ENCODE peak calls at places on chromosomes 12 and 14, in six cellular contexts. T is right cardiac atrium; P is CD4-positive, alpha-beta memory T cell; J is CD8-positive, alpha-beta T cell; Q is A549; G is suprapubic skin. U is an unnamed sample.

GRCh38 chr12:58765653-58766554 is 154.4 kb downstream of the LRIG3 start:
- DNase-seq in T (no peak), P (no peak), J (no peak), Q (peak; percentile 76), G (no peak), U (no peak)

GRCh38 chr12:112664569-112664968 is 127.0 kb upstream of the RPH3A start:
- DNase-seq in T (no peak), P (no peak), J (no peak), Q (peak; percentile 24), G (no peak), U (no peak)

GRCh38 chr12:643478-644292 is 19.6 kb downstream of the NINJ2 start:
- DNase-seq in T (no peak), P (peak; percentile 42), J (no peak), Q (no peak), G (peak; percentile 61), U (no peak)

GRCh38 chr12:12954878-12955625 is 3.1 kb upstream of the GPRC5D start:
- DNase-seq in T (no peak), P (no peak), J (no peak), Q (peak; percentile 40), G (no peak), U (no peak)

GRCh38 chr12:92362785-92363184 is 217.1 kb upstream of the BTG1 start:
- DNase-seq in T (no peak), P (peak; percentile 38), J (no peak), Q (no peak), G (no peak), U (no peak)

GRCh38 chr14:23657959-23658470 is 21.9 kb downstream of the DHRS2 start:
- DNase-seq in T (no peak), P (no peak), J (no peak), Q (no peak), G (no peak), U (no peak)

GRCh38 chr14:52790756-52791203 is 627 bp downstream of the GNPNAT1 start:
- DNase-seq in T (no peak), P (no peak), J (no peak), Q (no peak), G (no peak), U (no peak)

GRCh38 chr12:47218191-47218654 is 138.5 kb upstream of the AMIGO2 start:
- DNase-seq in T (no peak), P (peak; percentile 77), J (no peak), Q (no peak), G (no peak), U (no peak)

GRCh38 chr12:62686938-62687337 is 220.3 kb downstream of the MON2 start:
- DNase-seq in T (no peak), P (no peak), J (no peak), Q (no peak), G (no peak), U (no peak)

GRCh38 chr12:46915082-46915481 is 89.3 kb upstream of the SLC38A4 start:
- DNase-seq in T (peak; percentile 49), P (no peak), J (no peak), Q (no peak), G (peak; percentile 72), U (no peak)

GRCh38 chr12:66269757-66270383 is 32.4 kb upstream of the HELB start:
- DNase-seq in T (no peak), P (no peak), J (no peak), Q (peak; percentile 53), G (no peak), U (no peak)

GRCh38 chr14:91866511-91867295 is 633 bp downstream of the TC2N start:
- DNase-seq in T (no peak), P (no peak), J (no peak), Q (no peak), G (no peak), U (no peak)

GRCh38 chr12:121652767-121653497 is 16.5 kb downstream of the MORN3 start:
- DNase-seq in T (peak; percentile 66), P (no peak), J (no peak), Q (no peak), G (no peak), U (no peak)

GRCh38 chr14:103001651-103002396 is 55.5 kb downstream of the CDC42BPB start:
- DNase-seq in T (no peak), P (no peak), J (no peak), Q (no peak), G (no peak), U (no peak)

GRCh38 chr12:102051431-102051965 is 10.3 kb downstream of the WASHC3 start:
- DNase-seq in T (no peak), P (no peak), J (no peak), Q (no peak), G (no peak), U (no peak)

GRCh38 chr14:68937790-68938514 is 41.1 kb downstream of the ACTN1 start:
- DNase-seq in T (peak; percentile 74), P (no peak), J (no peak), Q (peak; percentile 89), G (no peak), U (no peak)

GRCh38 chr12:6322352-6322751 is 11.9 kb downstream of the PLEKHG6 start:
- DNase-seq in T (no peak), P (peak; percentile 23), J (no peak), Q (no peak), G (no peak), U (no peak)

GRCh38 chr12:8629486-8630033 is 16.9 kb upstream of the AICDA start:
- DNase-seq in T (no peak), P (no peak), J (no peak), Q (peak; percentile 18), G (no peak), U (no peak)

GRCh38 chr12:128856791-128857078 is 3.5 kb downstream of the GLT1D1 start:
- DNase-seq in T (no peak), P (no peak), J (no peak), Q (no peak), G (no peak), U (no peak)

GRCh38 chr14:51283402-51283825 is 43.4 kb downstream of the TMX1 start:
- DNase-seq in T (no peak), P (no peak), J (no peak), Q (peak; percentile 81), G (no peak), U (no peak)

GRCh38 chr14:94466706-94467370 is 9.2 kb downstream of the SERPINA9 start:
- DNase-seq in T (no peak), P (no peak), J (no peak), Q (no peak), G (peak; percentile 19), U (no peak)

GRCh38 chr14:101412741-101413140 is 148.6 kb upstream of the DIO3 start:
- DNase-seq in T (no peak), P (no peak), J (no peak), Q (peak; percentile 46), G (no peak), U (no peak)

GRCh38 chr14:35632276-35633071 is 98.5 kb downstream of the INSM2 start:
- DNase-seq in T (no peak), P (no peak), J (no peak), Q (no peak), G (no peak), U (no peak)

DNA sequence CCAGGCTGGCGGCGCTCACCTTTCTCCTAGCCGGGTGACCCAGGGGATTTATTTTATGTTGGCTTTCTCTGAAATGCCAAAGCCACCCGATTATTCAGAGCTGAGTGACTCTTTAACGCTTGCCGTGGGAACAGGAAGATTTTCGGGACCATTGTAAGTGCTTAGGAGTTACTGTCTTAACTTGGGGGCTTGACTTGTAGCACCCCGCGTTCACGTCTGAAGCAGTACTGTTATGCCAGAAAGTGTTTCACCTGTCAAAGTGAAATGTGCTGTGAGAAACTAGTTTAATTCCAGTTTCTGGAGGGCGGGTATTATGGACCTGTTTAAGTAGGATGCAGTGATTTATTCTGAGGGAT is 194 bp downstream of the LYSET start:
- DNase-seq in T (no peak), P (no peak), J (no peak), Q (no peak), G (no peak), U (no peak)
- H3K27ac ChIP-seq in T (peak overlapping the region; percentile 59), P (peak overlapping the region; percentile 75), J (peak overlapping the region; percentile 100), Q (peak overlapping the region; percentile 96), G (peak overlapping the region; percentile 90), U (peak overlapping the region; percentile 81)

GRCh38 chr12:107657133-107657532 is 28.5 kb upstream of the PWP1 start:
- DNase-seq in T (no peak), P (no peak), J (no peak), Q (no peak), G (no peak), U (no peak)

GRCh38 chr12:107655281-107656065 is 30.1 kb upstream of the PWP1 start:
- DNase-seq in T (no peak), P (no peak), J (no peak), Q (no peak), G (no peak), U (no peak)

GRCh38 chr12:107656302-107656701 is 29.3 kb upstream of the PWP1 start:
- DNase-seq in T (no peak), P (no peak), J (no peak), Q (no peak), G (no peak), U (no peak)

GRCh38 chr12:107660230-107660629 is 25.4 kb upstream of the PWP1 start:
- DNase-seq in T (no peak), P (no peak), J (no peak), Q (peak; percentile 21), G (no peak), U (no peak)

DNA sequence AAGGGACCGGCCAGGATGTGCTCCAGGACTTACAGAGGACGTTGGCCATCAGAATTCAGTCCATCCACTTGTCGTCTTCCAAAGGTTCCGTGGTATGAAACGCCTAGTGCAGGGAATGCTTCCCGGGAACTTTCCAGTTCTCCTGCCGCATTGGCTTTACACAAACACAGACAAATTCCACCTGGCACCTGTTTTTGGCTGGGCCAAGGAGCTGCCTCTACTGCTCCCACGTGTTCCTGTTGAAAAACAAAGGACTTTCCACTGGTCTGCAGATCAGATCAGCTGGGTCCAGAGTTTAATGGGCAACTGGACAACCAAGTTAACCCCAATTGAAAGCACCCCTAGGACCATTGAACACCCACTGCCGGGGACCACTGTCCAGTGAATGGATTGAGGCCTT is 28.0 kb upstream of the PWP1 start:
- DNase-seq in T (no peak), P (no peak), J (no peak), Q (no peak), G (no peak), U (no peak)
- H3K4me3 ChIP-seq in T (no peak overlapping the region), P (no peak overlapping the region), J (no peak overlapping the region), Q (no peak overlapping the region), G (no peak overlapping the region), U (no peak overlapping the region)

DNA sequence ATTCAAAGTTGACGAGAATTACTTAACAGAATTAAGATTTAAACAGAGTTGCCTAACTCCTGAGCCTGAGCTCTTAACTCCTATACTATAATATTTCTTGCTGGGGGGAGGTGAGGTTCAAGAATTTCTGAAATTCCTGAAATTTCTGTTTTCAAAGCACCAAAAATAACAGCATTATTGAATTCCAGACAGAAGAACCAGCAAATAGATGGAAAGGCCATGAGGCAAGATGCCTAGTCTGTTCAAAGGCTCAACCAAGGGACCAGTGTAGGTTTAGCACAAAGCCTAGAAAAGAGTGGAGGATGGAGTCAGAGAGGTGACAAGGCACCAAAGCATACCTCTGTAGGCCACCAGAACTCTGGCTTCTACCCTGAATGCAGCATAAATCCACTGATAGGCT is 76.4 kb downstream of the PPP1R12A start:
- DNase-seq in T (no peak), P (no peak), J (no peak), Q (no peak), G (no peak), U (no peak)
- H3K27ac ChIP-seq in T (no peak overlapping the region), P (no peak overlapping the region), J (no peak overlapping the region), Q (peak overlapping the region; percentile 26), G (no peak overlapping the region), U (no peak overlapping the region)

DNA sequence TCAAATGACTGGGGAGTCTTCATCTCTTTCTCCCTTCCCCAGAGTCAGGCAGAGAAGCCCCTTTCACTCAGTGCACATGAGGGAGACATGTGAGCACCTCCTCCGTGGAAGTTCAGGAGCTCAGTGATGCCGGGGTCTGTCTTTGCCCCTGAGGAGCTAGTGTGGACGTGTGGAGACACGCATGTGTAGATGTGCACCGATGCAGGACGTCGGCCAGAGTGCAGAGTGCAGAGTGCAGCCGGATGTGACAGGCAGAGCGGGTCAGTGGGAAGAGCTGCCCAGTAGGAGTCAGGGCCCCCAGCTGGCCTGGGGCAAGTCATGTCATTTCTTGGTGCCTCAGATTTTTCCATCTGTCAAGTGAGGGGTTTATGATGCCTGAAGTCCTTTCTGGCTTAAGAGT is 20.7 kb downstream of the TSPAN9 start:
- DNase-seq in T (peak; percentile 71), P (no peak), J (no peak), Q (no peak), G (no peak), U (no peak)
- H3K4me3 ChIP-seq in T (no peak overlapping the region), P (no peak overlapping the region), J (no peak overlapping the region), Q (no peak overlapping the region), G (no peak overlapping the region), U (no peak overlapping the region)

U was measured in effector memory CD4-positive, alpha-beta T cell.